ENCODE peak calls at places on chromosomes 1 and 21, in five cellular contexts. E, O, I, B and A are unnamed samples.

GRCh38 chr1:32307313-32307712 is 15.4 kb downstream of the HDAC1 start:
- DNase-seq in E (peak; percentile 54), O (no peak), I (no peak), B (no peak), A (no peak)

GRCh38 chr1:88683516-88683847 is 591 bp upstream of the PKN2 start:
- DNase-seq in E (peak; percentile 56), O (no peak), I (peak; percentile 51), B (peak; percentile 89), A (no peak)

GRCh38 chr1:28195780-28196179 is 19.3 kb upstream of the PTAFR start:
- DNase-seq in E (no peak), O (no peak), I (no peak), B (no peak), A (no peak)

GRCh38 chr1:211348547-211348946 is 21.9 kb downstream of the TRAF5 start:
- DNase-seq in E (no peak), O (no peak), I (no peak), B (no peak), A (no peak)

GRCh38 chr1:8540971-8541370 is 223.1 kb downstream of the SLC45A1 start:
- DNase-seq in E (no peak), O (no peak), I (no peak), B (no peak), A (no peak)

GRCh38 chr1:243481101-243481500 is 225.3 kb downstream of the SDCCAG8 start:
- DNase-seq in E (no peak), O (no peak), I (no peak), B (no peak), A (no peak)

GRCh38 chr1:165843304-165843703 is 15.9 kb downstream of the UCK2 start:
- DNase-seq in E (peak; percentile 61), O (no peak), I (no peak), B (no peak), A (no peak)

GRCh38 chr1:22728751-22729399 is 18.2 kb downstream of the EPHB2 start:
- DNase-seq in E (peak; percentile 28), O (no peak), I (no peak), B (no peak), A (no peak)

GRCh38 chr1:217403321-217403720 is 227.6 kb downstream of the GPATCH2 start:
- DNase-seq in E (no peak), O (no peak), I (no peak), B (no peak), A (no peak)

GRCh38 chr21:35738342-35738961 is 321.9 kb downstream of the SETD4 start:
- DNase-seq in E (peak; percentile 35), O (no peak), I (no peak), B (no peak), A (no peak)

GRCh38 chr1:202571719-202572339 is 138.4 kb downstream of the SYT2 start:
- DNase-seq in E (peak; percentile 72), O (no peak), I (no peak), B (no peak), A (no peak)

GRCh38 chr1:1419812-1420653 is 1.0 kb downstream of the ANKRD65 start:
- DNase-seq in E (peak; percentile 52), O (no peak), I (no peak), B (peak; percentile 64), A (no peak)

GRCh38 chr1:83815348-83815747 is 183.6 kb downstream of the TTLL7 start:
- DNase-seq in E (peak; percentile 97), O (no peak), I (no peak), B (no peak), A (no peak)

GRCh38 chr21:45258476-45258875 is 29.2 kb downstream of the POFUT2 start:
- DNase-seq in E (peak; percentile 38), O (no peak), I (no peak), B (peak; percentile 64), A (no peak)

GRCh38 chr1:202304370-202304769 is 37.4 kb downstream of the UBE2T start:
- DNase-seq in E (no peak), O (no peak), I (no peak), B (no peak), A (no peak)

GRCh38 chr1:6584126-6585080 is 4.6 kb downstream of the ZBTB48 start:
- DNase-seq in E (no peak), O (no peak), I (no peak), B (no peak), A (no peak)

GRCh38 chr1:196433000-196433399 is 175.2 kb downstream of the KCNT2 start:
- DNase-seq in E (no peak), O (no peak), I (no peak), B (no peak), A (no peak)

GRCh38 chr1:218711884-218712674 is 366.9 kb downstream of the TGFB2 start:
- DNase-seq in E (peak; percentile 67), O (no peak), I (no peak), B (no peak), A (no peak)

GRCh38 chr1:15618685-15619525 is 1.6 kb downstream of the DDI2 start:
- DNase-seq in E (peak; percentile 74), O (peak; percentile 38), I (no peak), B (no peak), A (peak; percentile 33)

GRCh38 chr1:165844114-165844798 is 16.8 kb downstream of the UCK2 start:
- DNase-seq in E (no peak), O (no peak), I (no peak), B (no peak), A (no peak)

GRCh38 chr21:45970674-45971486 is 10.7 kb upstream of the COL6A1 start:
- DNase-seq in E (peak; percentile 83), O (no peak), I (no peak), B (peak; percentile 81), A (no peak)

GRCh38 chr1:58062635-58063034 is 483.9 kb downstream of the OMA1 start:
- DNase-seq in E (no peak), O (no peak), I (no peak), B (no peak), A (no peak)

GRCh38 chr1:173474097-173474779 is 2.9 kb upstream of the PRDX6 start:
- DNase-seq in E (peak; percentile 49), O (no peak), I (no peak), B (no peak), A (no peak)

GRCh38 chr1:228007054-228007800 is 429 bp downstream of the WNT3A start:
- DNase-seq in E (no peak), O (no peak), I (no peak), B (peak; percentile 49), A (no peak)

GRCh38 chr1:44043176-44044070 is 12.2 kb upstream of the SLC6A9 start:
- DNase-seq in E (no peak), O (no peak), I (no peak), B (no peak), A (no peak)

GRCh38 chr1:87113313-87113712 is 198.9 kb downstream of the HS2ST1 start:
- DNase-seq in E (peak; percentile 79), O (peak; percentile 51), I (peak; percentile 59), B (no peak), A (peak; percentile 94)

DNA sequence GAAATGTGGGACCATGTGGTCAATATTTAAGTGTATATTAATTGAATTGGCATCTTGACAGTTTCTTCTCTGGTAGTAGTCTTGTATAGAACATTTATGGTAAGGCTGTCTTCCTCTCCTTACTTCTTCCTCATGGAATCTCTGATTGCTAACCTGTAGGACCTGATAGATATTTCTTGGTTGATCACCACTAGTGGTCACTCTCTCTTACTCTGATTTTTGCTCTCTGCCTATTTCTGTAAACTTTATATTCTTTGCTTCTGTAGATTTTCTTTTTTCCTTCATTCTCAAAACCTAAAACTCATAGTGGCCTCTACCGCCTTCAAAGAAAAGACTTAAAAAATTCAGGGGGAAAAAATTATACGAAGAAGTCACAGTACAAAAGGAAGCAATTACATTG is 21.2 kb downstream of the MAST2 start:
- DNase-seq in E (no peak), O (no peak), I (no peak), B (no peak), A (no peak)
- TF ChIP-seq CTCF in E (no peak), O (no peak), I (no peak), B (no peak), A (no peak)

GRCh38 chr1:78619803-78620579 is at the start of gene IFI44L:
- DNase-seq in E (peak; percentile 77), O (peak; percentile 13), I (no peak), B (peak; percentile 32), A (no peak)
- H3K4me3 ChIP-seq in E (peak within 1 kb of the TSS; percentile 42), O (peak within 1 kb of the TSS; percentile 50), I (peak within 1 kb of the TSS; percentile 10), B (peak within 1 kb of the TSS; percentile 59), A (peak within 1 kb of the TSS; percentile 39)

GRCh38 chr1:232634086-232634485 is 4.2 kb upstream of the SIPA1L2 start:
- DNase-seq in E (no peak), O (no peak), I (peak; percentile 87), B (peak; percentile 80), A (no peak)
- TF ChIP-seq CTCF in E (no peak), O (no peak), I (no peak), B (no peak), A (no peak)

GRCh38 chr1:30887485-30888315 is 20.9 kb downstream of the SDC3 start:
- DNase-seq in E (peak; percentile 62), O (peak; percentile 10), I (no peak), B (no peak), A (no peak)
- H3K4me3 ChIP-seq in E (no peak overlapping the region), O (peak overlapping the region; percentile 7), I (no peak overlapping the region), B (no peak overlapping the region), A (no peak overlapping the region)

GRCh38 chr1:214678386-214678785 is 75.4 kb downstream of the CENPF start:
- DNase-seq in E (peak; percentile 56), O (no peak), I (no peak), B (no peak), A (no peak)
- TF ChIP-seq CTCF in E (no peak), O (no peak), I (no peak), B (no peak), A (no peak)

GRCh38 chr1:65150583-65151263 is 2.7 kb downstream of the AK4 start:
- DNase-seq in E (no peak), O (no peak), I (no peak), B (no peak), A (no peak)

GRCh38 chr1:65151641-65152040 is 3.6 kb downstream of the AK4 start:
- DNase-seq in E (no peak), O (no peak), I (no peak), B (no peak), A (no peak)

GRCh38 chr1:65149391-65149729 is 1.4 kb downstream of the AK4 start:
- DNase-seq in E (no peak), O (no peak), I (no peak), B (no peak), A (no peak)

GRCh38 chr1:65148548-65149390 is 766 bp downstream of the AK4 start:
- DNase-seq in E (peak; percentile 71), O (no peak), I (peak; percentile 42), B (peak; percentile 78), A (no peak)

DNA sequence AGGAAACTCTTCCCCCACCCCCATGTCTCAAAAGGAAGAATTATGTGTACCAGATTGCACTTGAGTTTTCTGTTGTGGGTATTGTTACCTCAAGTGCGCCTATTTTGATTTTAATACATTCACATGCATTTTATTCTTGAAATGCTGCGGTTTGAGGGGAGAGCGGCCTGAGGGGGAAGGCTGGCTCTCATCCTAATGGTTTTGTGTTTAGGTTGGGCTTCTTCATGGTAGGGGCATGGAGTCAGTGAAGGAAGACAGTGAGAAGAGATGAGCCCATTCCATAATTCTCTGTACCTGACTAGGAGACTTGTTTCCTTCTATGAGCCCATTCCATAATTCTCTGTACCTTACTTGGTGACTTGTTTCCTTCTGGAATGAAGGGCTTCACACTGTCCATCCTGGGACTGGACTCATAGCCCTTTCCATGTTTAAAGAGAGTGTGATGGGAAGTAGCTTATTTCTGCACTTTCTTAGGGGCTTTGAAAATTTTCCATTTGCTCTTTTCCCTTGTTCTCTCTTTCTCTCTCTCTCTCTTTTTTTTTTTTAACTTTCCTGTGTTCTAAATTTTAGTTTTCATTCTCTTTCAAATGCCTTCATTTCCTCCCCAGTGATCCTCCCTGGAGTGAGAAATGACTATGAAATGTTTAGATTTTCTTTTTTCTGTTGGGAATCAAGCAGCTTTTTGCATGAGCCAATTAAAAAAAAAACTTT is 1.9 kb downstream of the AK4 start:
- DNase-seq in E (no peak), O (no peak), I (no peak), B (no peak), A (no peak)
- H3K4me3 ChIP-seq in E (no peak overlapping the region), O (no peak overlapping the region), I (no peak overlapping the region), B (no peak overlapping the region), A (peak overlapping the region; percentile 60)